ENCODE peak calls at places on chromosomes 5 and 9, in five cellular contexts. Y is lung, Z is upper lobe of right lung, S is spleen, T is neural progenitor cell. K is an unnamed sample. For H3K4me1, the result is how much of the 10 kb centered on the place peaks cover.

GRCh38 chr9:96232539-96233241 is 69.3 kb downstream of the HSD17B3 start:
- DNase-seq in T (peak), Y (no peak), Z (no peak), S (no peak), K (no peak)

GRCh38 chr9:6576930-6577329 is 68.6 kb downstream of the GLDC start:
- DNase-seq in S (no peak), T (no peak), Z (no peak), Y (no peak), K (no peak)

GRCh38 chr9:112753725-112754124 is 3.2 kb downstream of the SNX30 start:
- DNase-seq in Z (no peak), S (no peak), T (no peak), Y (no peak), K (no peak)

GRCh38 chr5:108650997-108651396 is 96.7 kb upstream of the FER start:
- DNase-seq in S (no peak), Z (no peak), Y (no peak), T (no peak), K (no peak)

GRCh38 chr5:3376611-3377010 is 219.0 kb upstream of the IRX1 start:
- DNase-seq in S (no peak), Y (no peak), T (no peak), Z (no peak), K (no peak)

GRCh38 chr9:120622790-120623189 is 42.8 kb upstream of the CDK5RAP2 start:
- DNase-seq in T (no peak), S (no peak), Z (no peak), Y (no peak), K (no peak)

GRCh38 chr9:124684140-124684539 is 87.0 kb downstream of the NR6A1 start:
- DNase-seq in Y (no peak), T (no peak), Z (no peak), S (no peak), K (no peak)

GRCh38 chr5:177473461-177473991 is at the start of gene DBN1:
- DNase-seq in T (peak), Y (no peak), S (no peak), Z (peak), K (no peak)

GRCh38 chr5:133985540-133986180 is 17.2 kb upstream of the C5orf15 start:
- DNase-seq in Y (no peak), S (no peak), T (no peak), Z (no peak), K (no peak)

GRCh38 chr5:168022761-168023160 is 268.7 kb upstream of the WWC1 start:
- DNase-seq in Z (no peak), Y (no peak), T (no peak), S (no peak), K (no peak)

GRCh38 chr5:159096555-159097460 is 2.9 kb downstream of the EBF1 start:
- DNase-seq in S (no peak), Y (no peak), Z (no peak), T (peak), K (no peak)

GRCh38 chr5:181261320-181262085 is 560 bp upstream of the TRIM52 start:
- DNase-seq in T (peak), Y (peak), S (peak), Z (peak), K (peak)

GRCh38 chr5:143002459-143003327 is 232.5 kb downstream of the ARHGAP26 start:
- DNase-seq in S (peak), T (peak), Y (no peak), Z (no peak), K (no peak)

DNA sequence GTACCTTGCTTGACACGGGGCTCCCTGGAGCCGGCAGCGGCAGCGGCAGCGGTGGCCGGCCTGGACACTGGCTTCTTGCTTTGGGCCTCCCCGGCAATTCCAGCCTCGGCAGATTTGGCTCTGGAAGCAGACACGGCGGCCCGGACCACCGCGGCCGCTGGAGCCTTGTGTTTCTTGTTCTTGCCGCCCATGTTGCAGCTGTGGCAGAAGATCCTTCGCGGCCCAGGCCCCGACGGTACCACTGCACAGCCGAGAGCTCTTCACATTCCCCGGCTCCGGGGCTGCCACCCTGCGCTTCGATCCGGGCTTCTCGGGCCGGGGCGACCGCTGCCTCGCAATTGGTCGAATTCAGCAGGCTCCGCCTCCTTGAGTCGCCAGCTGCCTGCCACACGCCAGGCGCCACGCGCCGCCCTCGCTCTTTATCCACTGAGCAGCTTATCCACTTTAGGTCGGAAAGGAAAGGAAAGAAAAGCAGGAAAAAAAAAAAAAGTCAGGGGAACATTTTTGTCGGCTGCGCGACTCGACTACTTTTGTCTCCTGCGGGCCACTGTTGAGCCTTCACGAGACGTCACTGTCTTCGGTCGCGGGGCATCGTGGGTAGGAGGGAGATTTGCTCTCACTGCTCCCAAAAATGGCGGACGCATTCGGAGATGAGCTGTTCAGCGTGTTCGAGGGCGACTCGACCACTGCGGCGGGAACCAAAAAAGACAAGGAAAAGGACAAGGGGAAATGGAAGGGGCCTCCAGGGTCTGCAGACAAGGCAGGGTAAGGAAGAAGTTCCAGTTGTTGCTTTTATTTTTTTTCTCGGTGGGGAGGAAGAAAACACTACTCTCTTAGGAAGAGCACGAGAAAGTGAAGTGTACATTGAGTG is at the start of the genes DHX29 and MTREX:
- DNase-seq in T (peak), Y (peak), Z (peak), S (peak), K (peak)
- H3K4me1 ChIP-seq in T (under half), Y (under half), Z (half or more), S (half or more), K (half or more)

GRCh38 chr5:89417515-89417914 is 534.5 kb upstream of the MEF2C start:
- DNase-seq in Y (no peak), Z (no peak), S (no peak), T (no peak), K (no peak)

GRCh38 chr5:89418821-89419085 is 535.8 kb upstream of the MEF2C start:
- DNase-seq in Z (no peak), T (no peak), S (no peak), Y (no peak), K (no peak)

GRCh38 chr5:89421035-89421434 is 538.1 kb upstream of the MEF2C start:
- DNase-seq in Y (no peak), T (no peak), Z (no peak), S (no peak), K (no peak)

GRCh38 chr5:89417990-89418820 is 535.2 kb upstream of the MEF2C start:
- DNase-seq in Y (no peak), S (no peak), Z (no peak), T (no peak), K (no peak)
- H3K4me1 ChIP-seq in Y (under half), S (under half), Z (under half), T (under half), K (under half)

DNA sequence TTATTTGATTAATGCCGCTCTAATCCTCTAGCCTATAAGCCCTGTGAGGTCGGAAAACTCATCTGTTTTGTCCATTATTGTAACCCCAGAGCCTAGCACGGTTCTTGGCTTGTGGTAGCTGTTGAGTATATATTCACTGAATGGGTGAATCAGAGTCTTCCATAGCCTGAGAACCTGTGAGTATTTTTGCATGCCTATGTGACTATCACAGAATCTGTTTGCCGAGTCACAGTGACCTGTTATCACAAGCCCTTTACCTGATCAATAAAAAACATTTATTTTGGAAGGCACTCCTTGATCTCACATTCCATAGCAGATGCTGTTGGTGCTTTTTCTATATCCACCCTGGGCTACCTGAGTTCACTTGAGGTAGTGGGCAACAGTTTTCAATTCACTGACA is 125.0 kb upstream of the STC2 start:
- DNase-seq in Z (no peak), T (no peak), S (no peak), Y (no peak), K (no peak)
- H3K4me1 ChIP-seq in Z (under half), T (under half), S (under half), Y (under half), K (under half)

DNA sequence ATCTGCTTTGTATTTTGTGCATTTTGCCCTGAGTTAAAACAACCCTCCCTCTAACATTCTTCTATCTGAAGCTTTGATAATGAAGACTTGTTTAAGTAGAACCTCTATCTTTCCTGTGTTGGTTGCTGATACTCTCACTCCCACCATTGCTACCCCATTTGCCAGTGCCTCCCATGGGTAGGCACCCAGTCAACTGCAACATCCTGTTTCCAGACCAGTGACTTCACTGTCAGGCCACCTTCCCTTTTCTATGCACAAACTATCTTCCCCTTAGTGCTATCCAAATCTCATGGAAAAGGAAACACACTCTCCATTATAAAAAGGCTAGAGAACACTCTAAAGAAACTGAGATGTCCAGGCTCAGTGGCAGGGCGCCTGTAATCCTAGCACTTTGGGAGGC is 5.6 kb upstream of the IARS1 start:
- DNase-seq in T (no peak), Y (no peak), S (no peak), Z (no peak), K (no peak)
- H3K4me1 ChIP-seq in T (under half), Y (under half), S (under half), Z (under half), K (under half)

GRCh38 chr9:93954436-93955355 is at the start of gene BARX1:
- DNase-seq in Z (no peak), S (no peak), Y (no peak), T (peak), K (no peak)
- H3K4me1 ChIP-seq in Z (under half), S (half or more), Y (under half), T (under half), K (half or more)

GRCh38 chr9:127962278-127962677 is 18.5 kb downstream of the EEIG1 start:
- DNase-seq in S (no peak), T (no peak), Y (no peak), Z (no peak), K (no peak)
- H3K4me1 ChIP-seq in S (half or more), T (under half), Y (under half), Z (half or more), K (half or more)